ENCODE peak calls at places on chromosomes 16 and 17, in five cellular contexts. I, E, C, M and F are unnamed samples.

GRCh38 chr16:84156342-84156784 is 11.3 kb downstream of the DNAAF1 start:
- DNase-seq in C (no peak), E (no peak), M (no peak), I (peak; percentile 42), F (no peak)

GRCh38 chr17:34135841-34136240 is 119.2 kb upstream of the CCL2 start:
- DNase-seq in I (no peak), C (no peak), E (no peak), M (no peak), F (no peak)

GRCh38 chr17:2364132-2365116 is 27.1 kb downstream of the SGSM2 start:
- DNase-seq in I (no peak), E (no peak), M (no peak), C (no peak), F (no peak)

GRCh38 chr17:78484300-78485159 is 92.7 kb downstream of the DNAH17 start:
- DNase-seq in E (no peak), M (no peak), I (peak; percentile 50), C (no peak), F (no peak)

GRCh38 chr17:79623786-79624657 is 13.2 kb upstream of the RBFOX3 start:
- DNase-seq in E (no peak), I (no peak), M (no peak), C (peak; percentile 8), F (no peak)

GRCh38 chr17:50871369-50871768 is 5.2 kb upstream of the TOB1 start:
- DNase-seq in C (no peak), I (no peak), M (no peak), E (no peak), F (no peak)

GRCh38 chr17:2835791-2836190 is 39.6 kb downstream of the RAP1GAP2 start:
- DNase-seq in C (no peak), I (no peak), E (no peak), M (no peak), F (no peak)

GRCh38 chr16:77403732-77404131 is 31.1 kb downstream of the ADAMTS18 start:
- DNase-seq in C (no peak), E (no peak), I (no peak), M (no peak), F (peak; percentile 11)

GRCh38 chr17:58601976-58602375 is 87.5 kb upstream of the MTMR4 start:
- DNase-seq in I (no peak), E (no peak), M (no peak), C (no peak), F (no peak)

GRCh38 chr16:12661656-12662172 is 142.0 kb downstream of the CPPED1 start:
- DNase-seq in C (no peak), I (peak; percentile 44), M (no peak), E (peak; percentile 13), F (peak; percentile 58)

GRCh38 chr16:48003226-48003907 is 152.4 kb downstream of the ABCC12 start:
- DNase-seq in C (no peak), M (no peak), I (no peak), E (no peak), F (no peak)

GRCh38 chr17:64641499-64641898 is 20.6 kb downstream of the SMURF2 start:
- DNase-seq in I (peak; percentile 94), C (no peak), E (peak; percentile 91), M (no peak), F (no peak)

GRCh38 chr17:55769625-55770000 is 18.8 kb downstream of the PCTP start:
- DNase-seq in E (peak; percentile 87), I (peak; percentile 97), M (no peak), C (no peak), F (no peak)

GRCh38 chr16:19700319-19700781 is 17.7 kb downstream of the KNOP1 start:
- DNase-seq in E (peak; percentile 70), I (peak; percentile 73), M (peak; percentile 54), C (peak; percentile 65), F (no peak)

GRCh38 chr16:27400751-27401620 is 988 bp upstream of the IL21R start:
- DNase-seq in I (peak; percentile 75), E (peak; percentile 40), C (no peak), M (no peak), F (no peak)

GRCh38 chr16:10180042-10180770 is 2.0 kb downstream of the GRIN2A start:
- DNase-seq in E (no peak), C (no peak), M (no peak), I (no peak), F (no peak)

GRCh38 chr16:10181196-10182162 is 749 bp downstream of the GRIN2A start:
- DNase-seq in C (peak; percentile 32), M (no peak), I (peak; percentile 68), E (peak; percentile 11), F (peak; percentile 66)

GRCh38 chr16:10178079-10178478 is 4.1 kb downstream of the GRIN2A start:
- DNase-seq in C (no peak), M (no peak), E (no peak), I (no peak), F (no peak)

GRCh38 chr16:10182186-10182683 is at the start of gene GRIN2A:
- DNase-seq in E (no peak), C (no peak), M (no peak), I (no peak), F (no peak)

GRCh38 chr16:10180771-10181163 is 1.5 kb downstream of the GRIN2A start:
- DNase-seq in I (peak; percentile 39), E (no peak), M (no peak), C (peak; percentile 29), F (no peak)
- H3K4me3 ChIP-seq in I (no peak overlapping the region), E (no peak overlapping the region), M (no peak overlapping the region), C (no peak overlapping the region), F (peak overlapping the region; percentile 65)

DNA sequence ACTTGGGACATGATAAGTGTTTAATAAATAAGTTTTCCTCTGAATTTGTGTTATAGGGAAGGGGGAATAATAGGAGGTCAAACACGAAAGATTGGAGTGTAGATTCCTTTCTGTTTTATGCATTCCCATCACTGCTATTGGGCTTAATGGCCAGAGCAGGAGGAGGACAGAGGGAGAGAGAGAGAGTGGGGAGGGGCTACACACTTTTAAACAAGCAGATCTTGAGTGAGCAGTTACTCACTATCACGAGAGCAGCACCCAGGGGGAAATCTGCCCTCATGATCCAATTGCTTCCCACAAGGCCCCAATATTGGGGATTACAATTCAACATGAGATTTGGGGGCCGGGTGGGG is 505.0 kb downstream of the GRIN2A start:
- DNase-seq in E (no peak), I (no peak), M (no peak), C (no peak), F (no peak)
- H3K27ac ChIP-seq in E (no peak overlapping the region), I (no peak overlapping the region), M (no peak overlapping the region), C (no peak overlapping the region), F (no peak overlapping the region)

GRCh38 chr17:81194225-81194760 is 28.3 kb upstream of the AATK start:
- DNase-seq in C (no peak), I (no peak), E (no peak), M (no peak), F (no peak)
- H3K4me3 ChIP-seq in C (no peak overlapping the region), I (no peak overlapping the region), E (no peak overlapping the region), M (no peak overlapping the region), F (no peak overlapping the region)

GRCh38 chr16:15485175-15485574 is 50.8 kb downstream of the BMERB1 start:
- DNase-seq in E (no peak), C (no peak), M (no peak), I (no peak), F (no peak)

GRCh38 chr16:15484662-15485061 is 50.3 kb downstream of the BMERB1 start:
- DNase-seq in E (peak; percentile 81), C (no peak), M (no peak), I (peak; percentile 33), F (no peak)

GRCh38 chr16:15482068-15482747 is 47.8 kb downstream of the BMERB1 start:
- DNase-seq in I (peak; percentile 98), E (peak; percentile 99), M (peak; percentile 55), C (peak; percentile 76), F (peak; percentile 16)

GRCh38 chr16:15483857-15484256 is 49.5 kb downstream of the BMERB1 start:
- DNase-seq in E (no peak), M (no peak), C (no peak), I (no peak), F (no peak)

DNA sequence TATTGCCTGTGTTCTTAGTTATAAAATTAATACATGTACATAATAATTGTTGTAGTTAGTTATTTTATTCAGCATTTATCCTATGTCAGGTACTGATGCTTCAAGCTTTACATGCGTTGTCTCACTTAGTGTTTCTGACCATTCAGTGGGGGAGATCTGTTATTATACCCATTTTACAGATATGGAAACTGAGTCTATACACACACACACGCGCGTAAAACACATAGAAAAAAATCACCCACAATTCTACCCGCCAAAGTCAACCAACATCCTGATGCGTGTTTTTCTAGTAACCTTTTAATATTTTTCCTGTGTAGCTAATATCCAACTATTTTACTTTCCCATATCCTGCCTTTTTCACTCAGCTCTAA is 48.3 kb downstream of the BMERB1 start:
- DNase-seq in C (no peak), I (no peak), E (no peak), M (no peak), F (no peak)
- H3K27ac ChIP-seq in C (no peak overlapping the region), I (peak overlapping the region; percentile 48), E (no peak overlapping the region), M (no peak overlapping the region), F (no peak overlapping the region)

GRCh38 chr16:73031155-73031866 is 16.6 kb downstream of the ZFHX3 start:
- DNase-seq in I (peak; percentile 80), M (no peak), E (no peak), C (no peak), F (no peak)

GRCh38 chr16:73032548-73033270 is 15.2 kb downstream of the ZFHX3 start:
- DNase-seq in I (no peak), E (no peak), M (no peak), C (no peak), F (no peak)

GRCh38 chr16:73034374-73034773 is 13.6 kb downstream of the ZFHX3 start:
- DNase-seq in I (no peak), C (no peak), E (no peak), M (no peak), F (no peak)

GRCh38 chr16:73036074-73036826 is 11.7 kb downstream of the ZFHX3 start:
- DNase-seq in C (no peak), E (no peak), I (no peak), M (no peak), F (no peak)

GRCh38 chr16:73033271-73033998 is 14.5 kb downstream of the ZFHX3 start:
- DNase-seq in I (no peak), M (no peak), C (no peak), E (no peak), F (no peak)
- H3K4me3 ChIP-seq in I (no peak overlapping the region), M (no peak overlapping the region), C (no peak overlapping the region), E (no peak overlapping the region), F (no peak overlapping the region)

DNA sequence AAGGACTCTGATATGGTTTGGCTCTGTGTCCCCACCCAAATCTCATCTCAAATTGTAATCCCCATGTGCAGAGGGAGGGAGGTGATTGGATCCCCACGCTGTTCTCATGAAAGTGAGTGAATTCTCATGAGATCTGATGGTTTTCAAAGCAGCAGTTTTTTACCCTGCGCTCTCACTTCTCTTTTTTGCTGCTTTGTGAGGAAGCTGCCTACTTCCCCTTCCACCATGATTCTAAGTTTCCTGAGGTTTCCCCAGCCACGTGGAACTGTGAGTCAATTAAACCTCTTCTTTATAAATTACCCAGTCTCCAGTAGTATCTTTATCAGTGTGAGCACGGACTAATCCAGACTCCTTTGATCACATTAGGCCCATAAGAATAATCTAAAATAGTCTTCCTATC is 719.7 kb upstream of the CDH8 start:
- DNase-seq in M (no peak), E (no peak), I (no peak), C (no peak), F (no peak)
- H3K27ac ChIP-seq in M (no peak overlapping the region), E (no peak overlapping the region), I (no peak overlapping the region), C (no peak overlapping the region), F (no peak overlapping the region)